ENCODE peak calls at places on chromosomes 11 and 22, in four cellular contexts. R is K562, N is GM12878, Z is HL-60. Q is an unnamed sample.

GRCh38 chr11:134610116-134610910 is 198.3 kb upstream of the B3GAT1 start:
- DNase-seq in R (no peak), N (no peak), Z (no peak), Q (no peak)

GRCh38 chr11:133164986-133165385 is 367.3 kb downstream of the OPCML start:
- DNase-seq in R (no peak), N (no peak), Z (no peak), Q (no peak)

GRCh38 chr11:69434341-69434960 is 47.0 kb upstream of the LINC01488 start:
- DNase-seq in R (no peak), N (no peak), Z (no peak), Q (no peak)

GRCh38 chr11:3853935-3854659 is 1.4 kb upstream of the STIM1 start:
- DNase-seq in R (peak; percentile 72), N (peak; percentile 86), Z (peak; percentile 83), Q (no peak)

GRCh38 chr11:108224908-108225786 is 2.3 kb downstream of the ATM start:
- DNase-seq in R (peak; percentile 31), N (no peak), Z (peak; percentile 56), Q (no peak)

GRCh38 chr11:117037279-117037951 is 60.8 kb downstream of the SIK3 start:
- DNase-seq in R (no peak), N (no peak), Z (no peak), Q (no peak)

GRCh38 chr11:121661796-121662508 is 209.2 kb upstream of the SORL1-AS1 start:
- DNase-seq in R (no peak), N (no peak), Z (no peak), Q (no peak)

GRCh38 chr11:19511413-19512183 is 201.0 kb upstream of the NAV2 start:
- DNase-seq in R (no peak), N (no peak), Z (no peak), Q (no peak)

GRCh38 chr11:84922836-84923235 is 704.3 kb downstream of the DLG2 start:
- DNase-seq in R (no peak), N (no peak), Z (no peak), Q (no peak)

GRCh38 chr11:695606-696381 is at the start of gene TMEM80:
- DNase-seq in R (peak; percentile 98), N (peak; percentile 68), Z (peak; percentile 99), Q (peak; percentile 73)

GRCh38 chr11:95536049-95536448 is 253.5 kb downstream of the FAM76B start:
- DNase-seq in R (no peak), N (no peak), Z (no peak), Q (no peak)

GRCh38 chr11:43920598-43921419 is 21.6 kb upstream of the C11orf96 start:
- DNase-seq in R (peak; percentile 71), N (no peak), Z (peak; percentile 26), Q (no peak)

GRCh38 chr11:14331476-14332136 is 27.4 kb downstream of the RRAS2 start:
- DNase-seq in R (no peak), N (no peak), Z (no peak), Q (no peak)

GRCh38 chr11:64023731-64024710 is 11.7 kb upstream of the FLRT1 start:
- DNase-seq in R (no peak), N (no peak), Z (no peak), Q (no peak)

GRCh38 chr11:21465203-21465602 is 727.7 kb upstream of the ANO5 start:
- DNase-seq in R (no peak), N (no peak), Z (no peak), Q (no peak)

GRCh38 chr11:11985016-11985715 is 23.3 kb downstream of the DKK3 start:
- DNase-seq in R (no peak), N (no peak), Z (no peak), Q (no peak)

GRCh38 chr11:114215871-114216803 is 80.1 kb upstream of the NNMT start:
- DNase-seq in R (peak; percentile 97), N (no peak), Z (no peak), Q (no peak)

GRCh38 chr11:10606536-10607208 is 38.2 kb upstream of the LYVE1 start:
- DNase-seq in R (no peak), N (peak; percentile 16), Z (peak; percentile 83), Q (no peak)

GRCh38 chr11:789951-790350 is at the start of gene CEND1:
- DNase-seq in R (peak; percentile 72), N (no peak), Z (no peak), Q (peak; percentile 75)

GRCh38 chr11:19853016-19853415 is 140.4 kb downstream of the NAV2 start:
- DNase-seq in R (no peak), N (no peak), Z (no peak), Q (no peak)

GRCh38 chr22:44143117-44143495 is 37.6 kb upstream of the PARVG start:
- DNase-seq in R (no peak), N (no peak), Z (no peak), Q (no peak)

GRCh38 chr11:32658639-32659406 is 75.2 kb downstream of the EIF3M start:
- DNase-seq in R (no peak), N (no peak), Z (no peak), Q (no peak)

GRCh38 chr11:131671764-131672163 is 301.3 kb downstream of the NTM start:
- DNase-seq in R (no peak), N (no peak), Z (no peak), Q (no peak)

GRCh38 chr11:115665958-115666357 is 161.7 kb upstream of the CADM1 start:
- DNase-seq in R (no peak), N (no peak), Z (no peak), Q (no peak)

GRCh38 chr22:33487041-33487716 is 429.0 kb upstream of the SYN3 start:
- DNase-seq in R (no peak), N (no peak), Z (no peak), Q (no peak)

GRCh38 chr11:111352935-111353695 is 26.0 kb downstream of the POU2AF1 start:
- DNase-seq in R (no peak), N (no peak), Z (no peak), Q (no peak)

GRCh38 chr11:84795698-84796097 is 831.4 kb downstream of the DLG2 start:
- DNase-seq in R (no peak), N (no peak), Z (no peak), Q (no peak)

GRCh38 chr11:70952171-70952570 is 300.2 kb downstream of the SHANK2 start:
- DNase-seq in R (no peak), N (no peak), Z (no peak), Q (no peak)

GRCh38 chr11:2754008-2754407 is 54.2 kb upstream of the KCNQ1OT1 start:
- DNase-seq in R (no peak), N (no peak), Z (no peak), Q (no peak)

GRCh38 chr22:46484861-46485595 is 52.4 kb downstream of the CELSR1 start:
- DNase-seq in R (no peak), N (no peak), Z (no peak), Q (no peak)

GRCh38 chr22:18136563-18137320 is 13.2 kb upstream of the USP18 start:
- DNase-seq in R (no peak), N (no peak), Z (no peak), Q (no peak)

GRCh38 chr11:34558211-34558610 is 44.6 kb upstream of the ELF5 start:
- DNase-seq in R (no peak), N (no peak), Z (no peak), Q (no peak)

GRCh38 chr11:116605543-116605942 is 167.2 kb downstream of the BUD13 start:
- DNase-seq in R (peak; percentile 62), N (no peak), Z (peak; percentile 37), Q (peak; percentile 42)

GRCh38 chr11:126355324-126355925 is at the start of gene ST3GAL4:
- DNase-seq in R (peak; percentile 88), N (peak; percentile 11), Z (peak; percentile 86), Q (peak; percentile 87)

GRCh38 chr11:126352163-126352562 is 3.3 kb upstream of the ST3GAL4 start:
- DNase-seq in R (no peak), N (no peak), Z (no peak), Q (no peak)

GRCh38 chr11:126354631-126355323 is 709 bp upstream of the ST3GAL4 start:
- DNase-seq in R (peak; percentile 55), N (no peak), Z (no peak), Q (no peak)

GRCh38 chr11:126350811-126351210 is 4.7 kb upstream of the ST3GAL4 start:
- DNase-seq in R (no peak), N (no peak), Z (no peak), Q (no peak)

GRCh38 chr11:126352934-126353801 is 2.3 kb upstream of the ST3GAL4 start:
- DNase-seq in R (peak; percentile 90), N (peak; percentile 15), Z (peak; percentile 86), Q (no peak)
- TF ChIP-seq SPI1 in R (no peak), N (no peak), Z (no peak), Q (no peak)

DNA sequence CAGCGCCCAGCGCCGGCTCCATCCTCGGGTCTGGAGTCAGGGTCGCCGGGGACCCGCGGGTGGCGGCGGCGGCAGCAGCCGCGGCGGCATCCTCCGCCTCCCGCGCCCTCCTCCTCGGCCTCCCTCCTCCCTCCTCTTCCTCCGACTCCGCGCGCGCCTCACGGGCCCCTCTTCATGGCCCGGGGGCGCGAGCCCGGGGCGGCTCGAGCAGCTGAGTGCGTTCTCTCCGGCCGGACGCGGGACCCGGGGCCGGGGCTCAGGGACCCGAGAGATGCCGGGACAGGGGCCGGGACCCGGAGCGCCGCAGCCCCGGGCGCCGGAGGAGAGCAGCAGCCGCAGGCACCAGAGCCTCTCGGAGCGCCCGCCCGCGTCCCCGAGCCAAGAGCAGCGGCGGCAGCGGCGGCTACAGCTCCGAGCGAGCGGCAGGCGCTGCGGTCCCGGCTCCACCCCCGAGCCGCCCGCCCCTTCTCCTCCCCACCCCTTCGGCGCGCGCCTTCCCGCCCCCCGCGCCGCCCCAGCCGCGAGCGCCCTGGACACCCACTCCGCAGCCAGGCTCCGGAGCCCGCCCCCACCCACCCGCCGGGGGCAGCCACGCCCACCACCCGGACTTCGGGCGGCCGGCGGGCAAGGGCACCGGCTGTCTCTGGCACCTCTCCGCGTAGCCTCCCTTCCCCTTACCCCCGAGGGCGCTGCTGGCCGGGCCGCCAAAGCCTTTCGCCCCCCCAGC is at the start of gene CHST1:
- DNase-seq in R (peak; percentile 9), N (no peak), Z (no peak), Q (no peak)
- TF ChIP-seq POLR2AphosphoS5 in R (no peak), N (no peak), Z (no peak), Q (no peak)

GRCh38 chr11:119093666-119093950 is 8.0 kb downstream of the DPAGT1 start:
- DNase-seq in R (no peak), N (no peak), Z (no peak), Q (no peak)

GRCh38 chr11:119093951-119094815 is 7.5 kb downstream of the DPAGT1 start:
- DNase-seq in R (peak; percentile 60), N (no peak), Z (peak; percentile 30), Q (no peak)

GRCh38 chr11:119092880-119093665 is 8.4 kb downstream of the HMBS start:
- DNase-seq in R (peak; percentile 46), N (no peak), Z (no peak), Q (no peak)

GRCh38 chr11:119091083-119091650 is 6.5 kb downstream of the HMBS start:
- DNase-seq in R (peak; percentile 36), N (no peak), Z (no peak), Q (no peak)

GRCh38 chr11:119091966-119092879 is 7.5 kb downstream of the HMBS start:
- DNase-seq in R (peak; percentile 55), N (no peak), Z (peak; percentile 53), Q (no peak)
- TF ChIP-seq SPI1 in R (no peak), N (no peak), Z (no peak), Q (no peak)

GRCh38 chr11:76800466-76801200 is 17.5 kb downstream of the TSKU start:
- DNase-seq in R (no peak), N (no peak), Z (no peak), Q (no peak)

GRCh38 chr11:76798656-76799055 is 15.5 kb downstream of the TSKU start:
- DNase-seq in R (no peak), N (no peak), Z (no peak), Q (no peak)

GRCh38 chr11:76797341-76798201 is 14.4 kb downstream of the TSKU start:
- DNase-seq in R (no peak), N (no peak), Z (no peak), Q (no peak)

GRCh38 chr11:76798202-76798581 is 15.0 kb downstream of the TSKU start:
- DNase-seq in R (no peak), N (no peak), Z (no peak), Q (no peak)

GRCh38 chr11:76799061-76799804 is 16.1 kb downstream of the TSKU start:
- DNase-seq in R (peak; percentile 88), N (no peak), Z (peak; percentile 62), Q (peak; percentile 94)
- TF ChIP-seq POLR2AphosphoS5 in R (no peak), N (no peak), Z (no peak), Q (no peak)